ENCODE peak calls at places on chromosomes 7 and 10, in seven cellular contexts. One of them, this sample, is unnamed.

GRCh38 chr10:103506061-103506460 is 12.6 kb downstream of the NEURL1 start:
- DNase-seq in hepatocyte: no peak
- DNase-seq in AG04450: no peak
- DNase-seq in NCI-H510A treated with DMSO at 0.1 percent for 48 hours: no peak
- DNase-seq in T-cell: no peak
- DNase-seq in Kasumi-1: no peak
- DNase-seq in MCF 10A: no peak
- DNase-seq in this sample: no peak

GRCh38 chr7:55536619-55537457 is 35.5 kb downstream of the VOPP1 start:
- DNase-seq in hepatocyte: no peak
- DNase-seq in AG04450: no peak
- DNase-seq in NCI-H510A treated with DMSO at 0.1 percent for 48 hours: no peak
- DNase-seq in T-cell: no peak
- DNase-seq in Kasumi-1: no peak
- DNase-seq in MCF 10A: no peak
- DNase-seq in this sample: no peak

GRCh38 chr7:55591282-55591931 is 19.1 kb upstream of the VOPP1 start:
- DNase-seq in hepatocyte: no peak
- DNase-seq in AG04450: no peak
- DNase-seq in NCI-H510A treated with DMSO at 0.1 percent for 48 hours: no peak
- DNase-seq in T-cell: no peak
- DNase-seq in Kasumi-1: no peak
- DNase-seq in MCF 10A: no peak
- DNase-seq in this sample: no peak

GRCh38 chr10:121157998-121158397 is 306.8 kb downstream of the WDR11 start:
- DNase-seq in hepatocyte: peak
- DNase-seq in AG04450: no peak
- DNase-seq in NCI-H510A treated with DMSO at 0.1 percent for 48 hours: no peak
- DNase-seq in T-cell: no peak
- DNase-seq in Kasumi-1: peak
- DNase-seq in MCF 10A: no peak
- DNase-seq in this sample: no peak

GRCh38 chr7:157520249-157520648 is 183.4 kb downstream of the DNAJB6 start:
- DNase-seq in hepatocyte: no peak
- DNase-seq in AG04450: no peak
- DNase-seq in NCI-H510A treated with DMSO at 0.1 percent for 48 hours: no peak
- DNase-seq in T-cell: no peak
- DNase-seq in Kasumi-1: no peak
- DNase-seq in MCF 10A: no peak
- DNase-seq in this sample: no peak

GRCh38 chr7:65980478-65981250 is 1.3 kb downstream of the GUSB start:
- DNase-seq in hepatocyte: peak
- DNase-seq in AG04450: no peak
- DNase-seq in NCI-H510A treated with DMSO at 0.1 percent for 48 hours: no peak
- DNase-seq in T-cell: peak
- DNase-seq in Kasumi-1: peak
- DNase-seq in MCF 10A: peak
- DNase-seq in this sample: no peak

GRCh38 chr10:127040756-127041155 is 135.5 kb downstream of the DOCK1 start:
- DNase-seq in hepatocyte: no peak
- DNase-seq in AG04450: no peak
- DNase-seq in NCI-H510A treated with DMSO at 0.1 percent for 48 hours: no peak
- DNase-seq in T-cell: no peak
- DNase-seq in Kasumi-1: no peak
- DNase-seq in MCF 10A: peak
- DNase-seq in this sample: no peak

GRCh38 chr7:1669954-1670893 is at the start of gene ELFN1:
- DNase-seq in hepatocyte: peak
- DNase-seq in AG04450: no peak
- DNase-seq in NCI-H510A treated with DMSO at 0.1 percent for 48 hours: peak
- DNase-seq in T-cell: no peak
- DNase-seq in Kasumi-1: no peak
- DNase-seq in MCF 10A: no peak
- DNase-seq in this sample: peak

GRCh38 chr10:11011966-11012365 is 5.7 kb upstream of the CELF2 start:
- DNase-seq in hepatocyte: no peak
- DNase-seq in AG04450: no peak
- DNase-seq in NCI-H510A treated with DMSO at 0.1 percent for 48 hours: no peak
- DNase-seq in T-cell: no peak
- DNase-seq in Kasumi-1: no peak
- DNase-seq in MCF 10A: peak
- DNase-seq in this sample: no peak

GRCh38 chr7:113122657-113123252 is 4.4 kb upstream of the SMIM30 start:
- DNase-seq in hepatocyte: no peak
- DNase-seq in AG04450: no peak
- DNase-seq in NCI-H510A treated with DMSO at 0.1 percent for 48 hours: no peak
- DNase-seq in T-cell: no peak
- DNase-seq in Kasumi-1: no peak
- DNase-seq in MCF 10A: no peak
- DNase-seq in this sample: no peak

GRCh38 chr7:2355079-2356008 is 717 bp downstream of the EIF3B start:
- DNase-seq in hepatocyte: peak
- DNase-seq in AG04450: no peak
- DNase-seq in NCI-H510A treated with DMSO at 0.1 percent for 48 hours: no peak
- DNase-seq in T-cell: no peak
- DNase-seq in Kasumi-1: no peak
- DNase-seq in MCF 10A: peak
- DNase-seq in this sample: no peak

GRCh38 chr10:78337016-78337415 is 303.4 kb downstream of the RPS24 start:
- DNase-seq in hepatocyte: no peak
- DNase-seq in AG04450: no peak
- DNase-seq in NCI-H510A treated with DMSO at 0.1 percent for 48 hours: no peak
- DNase-seq in T-cell: no peak
- DNase-seq in Kasumi-1: no peak
- DNase-seq in MCF 10A: no peak
- DNase-seq in this sample: no peak

GRCh38 chr10:78520737-78521430 is 487.2 kb downstream of the RPS24 start:
- DNase-seq in hepatocyte: peak
- DNase-seq in AG04450: no peak
- DNase-seq in NCI-H510A treated with DMSO at 0.1 percent for 48 hours: peak
- DNase-seq in T-cell: no peak
- DNase-seq in Kasumi-1: peak
- DNase-seq in MCF 10A: peak
- DNase-seq in this sample: peak

GRCh38 chr7:151056286-151057037 is 1.2 kb downstream of the CDK5 start:
- DNase-seq in hepatocyte: peak
- DNase-seq in AG04450: no peak
- DNase-seq in NCI-H510A treated with DMSO at 0.1 percent for 48 hours: no peak
- DNase-seq in T-cell: no peak
- DNase-seq in Kasumi-1: no peak
- DNase-seq in MCF 10A: no peak
- DNase-seq in this sample: no peak

GRCh38 chr10:92699518-92700272 is 9.9 kb downstream of the HHEX start:
- DNase-seq in hepatocyte: peak
- DNase-seq in AG04450: no peak
- DNase-seq in NCI-H510A treated with DMSO at 0.1 percent for 48 hours: peak
- DNase-seq in T-cell: no peak
- DNase-seq in Kasumi-1: peak
- DNase-seq in MCF 10A: peak
- DNase-seq in this sample: peak

GRCh38 chr7:96303686-96304443 is 18.0 kb downstream of the SLC25A13 start:
- DNase-seq in hepatocyte: no peak
- DNase-seq in AG04450: no peak
- DNase-seq in NCI-H510A treated with DMSO at 0.1 percent for 48 hours: no peak
- DNase-seq in T-cell: no peak
- DNase-seq in Kasumi-1: no peak
- DNase-seq in MCF 10A: no peak
- DNase-seq in this sample: no peak

GRCh38 chr7:4687956-4688355 is 5.9 kb downstream of the FOXK1 start:
- DNase-seq in hepatocyte: no peak
- DNase-seq in AG04450: no peak
- DNase-seq in NCI-H510A treated with DMSO at 0.1 percent for 48 hours: no peak
- DNase-seq in T-cell: no peak
- DNase-seq in Kasumi-1: no peak
- DNase-seq in MCF 10A: no peak
- DNase-seq in this sample: no peak

GRCh38 chr10:86654411-86655172 is at the start of gene OPN4:
- DNase-seq in hepatocyte: no peak
- DNase-seq in AG04450: no peak
- DNase-seq in NCI-H510A treated with DMSO at 0.1 percent for 48 hours: no peak
- DNase-seq in T-cell: no peak
- DNase-seq in Kasumi-1: no peak
- DNase-seq in MCF 10A: peak
- DNase-seq in this sample: no peak

GRCh38 chr7:148084138-148084537 is 506.4 kb upstream of the C7orf33 start:
- DNase-seq in hepatocyte: peak
- DNase-seq in AG04450: no peak
- DNase-seq in NCI-H510A treated with DMSO at 0.1 percent for 48 hours: peak
- DNase-seq in T-cell: no peak
- DNase-seq in Kasumi-1: peak
- DNase-seq in MCF 10A: peak
- DNase-seq in this sample: peak

GRCh38 chr10:14742815-14743214 is 31.9 kb downstream of the FAM107B start:
- DNase-seq in hepatocyte: no peak
- DNase-seq in AG04450: no peak
- DNase-seq in NCI-H510A treated with DMSO at 0.1 percent for 48 hours: no peak
- DNase-seq in T-cell: no peak
- DNase-seq in Kasumi-1: peak
- DNase-seq in MCF 10A: no peak
- DNase-seq in this sample: no peak

GRCh38 chr10:49001402-49001801 is 61.8 kb upstream of the LRRC18 start:
- DNase-seq in hepatocyte: peak
- DNase-seq in AG04450: no peak
- DNase-seq in NCI-H510A treated with DMSO at 0.1 percent for 48 hours: no peak
- DNase-seq in T-cell: no peak
- DNase-seq in Kasumi-1: no peak
- DNase-seq in MCF 10A: peak
- DNase-seq in this sample: peak

GRCh38 chr10:90993340-90993739 is 72.5 kb upstream of the ANKRD1 start:
- DNase-seq in hepatocyte: no peak
- DNase-seq in AG04450: no peak
- DNase-seq in NCI-H510A treated with DMSO at 0.1 percent for 48 hours: no peak
- DNase-seq in T-cell: no peak
- DNase-seq in Kasumi-1: no peak
- DNase-seq in MCF 10A: no peak
- DNase-seq in this sample: no peak

GRCh38 chr10:32538256-32538655 is 92.3 kb downstream of the CCDC7 start:
- DNase-seq in hepatocyte: no peak
- DNase-seq in AG04450: no peak
- DNase-seq in NCI-H510A treated with DMSO at 0.1 percent for 48 hours: no peak
- DNase-seq in T-cell: no peak
- DNase-seq in Kasumi-1: no peak
- DNase-seq in MCF 10A: no peak
- DNase-seq in this sample: no peak

GRCh38 chr7:149719912-149720335 is 53.5 kb downstream of the ZNF467 start:
- DNase-seq in hepatocyte: no peak
- DNase-seq in AG04450: no peak
- DNase-seq in NCI-H510A treated with DMSO at 0.1 percent for 48 hours: no peak
- DNase-seq in T-cell: no peak
- DNase-seq in Kasumi-1: no peak
- DNase-seq in MCF 10A: no peak
- DNase-seq in this sample: no peak

GRCh38 chr10:44293842-44294241 is 91.1 kb downstream of the CXCL12 start:
- DNase-seq in hepatocyte: no peak
- DNase-seq in AG04450: peak
- DNase-seq in NCI-H510A treated with DMSO at 0.1 percent for 48 hours: no peak
- DNase-seq in T-cell: no peak
- DNase-seq in Kasumi-1: no peak
- DNase-seq in MCF 10A: peak
- DNase-seq in this sample: no peak

GRCh38 chr7:111529507-111530355 is 32.6 kb downstream of the IMMP2L start:
- DNase-seq in hepatocyte: no peak
- DNase-seq in AG04450: no peak
- DNase-seq in NCI-H510A treated with DMSO at 0.1 percent for 48 hours: no peak
- DNase-seq in T-cell: no peak
- DNase-seq in Kasumi-1: no peak
- DNase-seq in MCF 10A: peak
- DNase-seq in this sample: no peak

GRCh38 chr7:137091396-137091795 is 222.9 kb downstream of the CHRM2 start:
- DNase-seq in hepatocyte: peak
- DNase-seq in AG04450: no peak
- DNase-seq in NCI-H510A treated with DMSO at 0.1 percent for 48 hours: no peak
- DNase-seq in T-cell: no peak
- DNase-seq in Kasumi-1: no peak
- DNase-seq in MCF 10A: peak
- DNase-seq in this sample: peak

GRCh38 chr7:134899729-134900128 is 86.6 kb upstream of the AGBL3 start:
- DNase-seq in hepatocyte: peak
- DNase-seq in AG04450: no peak
- DNase-seq in NCI-H510A treated with DMSO at 0.1 percent for 48 hours: no peak
- DNase-seq in T-cell: no peak
- DNase-seq in Kasumi-1: no peak
- DNase-seq in MCF 10A: peak
- DNase-seq in this sample: no peak

GRCh38 chr7:5755704-5756131 is 25.7 kb downstream of the RNF216 start:
- DNase-seq in hepatocyte: no peak
- DNase-seq in AG04450: peak
- DNase-seq in NCI-H510A treated with DMSO at 0.1 percent for 48 hours: no peak
- DNase-seq in T-cell: no peak
- DNase-seq in Kasumi-1: no peak
- DNase-seq in MCF 10A: peak
- DNase-seq in this sample: no peak

GRCh38 chr10:53786236-53786635 is 1013.7 kb upstream of the MBL2 start:
- DNase-seq in hepatocyte: no peak
- DNase-seq in AG04450: no peak
- DNase-seq in NCI-H510A treated with DMSO at 0.1 percent for 48 hours: no peak
- DNase-seq in T-cell: no peak
- DNase-seq in Kasumi-1: no peak
- DNase-seq in MCF 10A: peak
- DNase-seq in this sample: no peak

GRCh38 chr10:29652192-29652591 is 17.4 kb upstream of the SVIL start:
- DNase-seq in hepatocyte: no peak
- DNase-seq in AG04450: no peak
- DNase-seq in NCI-H510A treated with DMSO at 0.1 percent for 48 hours: no peak
- DNase-seq in T-cell: no peak
- DNase-seq in Kasumi-1: no peak
- DNase-seq in MCF 10A: no peak
- DNase-seq in this sample: no peak

GRCh38 chr10:74882427-74882826 is 56.0 kb downstream of the KAT6B start:
- DNase-seq in hepatocyte: no peak
- DNase-seq in AG04450: peak
- DNase-seq in NCI-H510A treated with DMSO at 0.1 percent for 48 hours: no peak
- DNase-seq in T-cell: no peak
- DNase-seq in Kasumi-1: no peak
- DNase-seq in MCF 10A: no peak
- DNase-seq in this sample: no peak

GRCh38 chr7:4436936-4437335 is 245.2 kb upstream of the FOXK1 start:
- DNase-seq in hepatocyte: no peak
- DNase-seq in AG04450: no peak
- DNase-seq in NCI-H510A treated with DMSO at 0.1 percent for 48 hours: no peak
- DNase-seq in T-cell: no peak
- DNase-seq in Kasumi-1: no peak
- DNase-seq in MCF 10A: no peak
- DNase-seq in this sample: no peak

GRCh38 chr10:48390933-48391845 is 84.7 kb downstream of the MAPK8 start:
- DNase-seq in hepatocyte: no peak
- DNase-seq in AG04450: no peak
- DNase-seq in NCI-H510A treated with DMSO at 0.1 percent for 48 hours: no peak
- DNase-seq in T-cell: no peak
- DNase-seq in Kasumi-1: peak
- DNase-seq in MCF 10A: peak
- DNase-seq in this sample: no peak

GRCh38 chr10:114684085-114684821 is 26.2 kb upstream of the ABLIM1 start:
- DNase-seq in hepatocyte: peak
- DNase-seq in AG04450: no peak
- DNase-seq in NCI-H510A treated with DMSO at 0.1 percent for 48 hours: no peak
- DNase-seq in T-cell: no peak
- DNase-seq in Kasumi-1: no peak
- DNase-seq in MCF 10A: peak
- DNase-seq in this sample: no peak

GRCh38 chr7:41693150-41693997 is 9.5 kb downstream of the INHBA start:
- DNase-seq in hepatocyte: peak
- DNase-seq in AG04450: no peak
- DNase-seq in NCI-H510A treated with DMSO at 0.1 percent for 48 hours: no peak
- DNase-seq in T-cell: no peak
- DNase-seq in Kasumi-1: peak
- DNase-seq in MCF 10A: peak
- DNase-seq in this sample: no peak

GRCh38 chr7:43456200-43456599 is 126.7 kb upstream of the STK17A start:
- DNase-seq in hepatocyte: no peak
- DNase-seq in AG04450: no peak
- DNase-seq in NCI-H510A treated with DMSO at 0.1 percent for 48 hours: no peak
- DNase-seq in T-cell: no peak
- DNase-seq in Kasumi-1: peak
- DNase-seq in MCF 10A: no peak
- DNase-seq in this sample: no peak